ENCODE peak calls at places on chromosomes 3 and 15, in seven cellular contexts. One of them, this sample, is unnamed.

GRCh38 chr15:92636950-92637481 is 18.6 kb downstream of the FAM174B start:
- DNase-seq in foreskin keratinocyte: no peak
- DNase-seq in endothelial cell of umbilical vein: no peak
- DNase-seq in mammary epithelial cell: peak
- DNase-seq in BE2C: peak
- DNase-seq in tibial artery: no peak
- DNase-seq in B cell: no peak
- DNase-seq in this sample: peak

GRCh38 chr3:160006282-160007163 is 17.9 kb downstream of the IL12A start:
- DNase-seq in foreskin keratinocyte: no peak
- DNase-seq in endothelial cell of umbilical vein: peak
- DNase-seq in mammary epithelial cell: peak
- DNase-seq in BE2C: peak
- DNase-seq in tibial artery: peak
- DNase-seq in B cell: no peak
- DNase-seq in this sample: peak

GRCh38 chr3:57757642-57758297 is 1.7 kb downstream of the SLMAP start:
- DNase-seq in foreskin keratinocyte: no peak
- DNase-seq in endothelial cell of umbilical vein: peak
- DNase-seq in mammary epithelial cell: peak
- DNase-seq in BE2C: no peak
- DNase-seq in tibial artery: no peak
- DNase-seq in B cell: no peak
- DNase-seq in this sample: no peak

GRCh38 chr3:191292243-191292642 is 37.0 kb upstream of the CCDC50 start:
- DNase-seq in foreskin keratinocyte: no peak
- DNase-seq in endothelial cell of umbilical vein: no peak
- DNase-seq in mammary epithelial cell: no peak
- DNase-seq in BE2C: no peak
- DNase-seq in tibial artery: no peak
- DNase-seq in B cell: no peak
- DNase-seq in this sample: no peak

GRCh38 chr3:172254542-172254941 is 193.7 kb downstream of the GHSR start:
- DNase-seq in foreskin keratinocyte: no peak
- DNase-seq in endothelial cell of umbilical vein: peak
- DNase-seq in mammary epithelial cell: no peak
- DNase-seq in BE2C: no peak
- DNase-seq in tibial artery: no peak
- DNase-seq in B cell: no peak
- DNase-seq in this sample: no peak

GRCh38 chr3:182795383-182795782 is 2.1 kb downstream of the ATP11B start:
- DNase-seq in foreskin keratinocyte: peak
- DNase-seq in endothelial cell of umbilical vein: no peak
- DNase-seq in mammary epithelial cell: peak
- DNase-seq in BE2C: no peak
- DNase-seq in tibial artery: no peak
- DNase-seq in B cell: peak
- DNase-seq in this sample: peak

GRCh38 chr3:58578873-58579272 is 1.7 kb upstream of the FAM107A start:
- DNase-seq in foreskin keratinocyte: no peak
- DNase-seq in endothelial cell of umbilical vein: no peak
- DNase-seq in mammary epithelial cell: no peak
- DNase-seq in BE2C: no peak
- DNase-seq in tibial artery: no peak
- DNase-seq in B cell: no peak
- DNase-seq in this sample: no peak

GRCh38 chr3:128553560-128553959 is 60.6 kb upstream of the GATA2 start:
- DNase-seq in foreskin keratinocyte: no peak
- DNase-seq in endothelial cell of umbilical vein: peak
- DNase-seq in mammary epithelial cell: no peak
- DNase-seq in BE2C: no peak
- DNase-seq in tibial artery: no peak
- DNase-seq in B cell: no peak
- DNase-seq in this sample: no peak

GRCh38 chr15:39275066-39275465 is 305.8 kb upstream of the THBS1 start:
- DNase-seq in foreskin keratinocyte: no peak
- DNase-seq in endothelial cell of umbilical vein: no peak
- DNase-seq in mammary epithelial cell: no peak
- DNase-seq in BE2C: no peak
- DNase-seq in tibial artery: no peak
- DNase-seq in B cell: no peak
- DNase-seq in this sample: no peak

GRCh38 chr3:38111696-38112377 is 25.1 kb downstream of the ACAA1 start:
- DNase-seq in foreskin keratinocyte: no peak
- DNase-seq in endothelial cell of umbilical vein: no peak
- DNase-seq in mammary epithelial cell: no peak
- DNase-seq in BE2C: no peak
- DNase-seq in tibial artery: peak
- DNase-seq in B cell: no peak
- DNase-seq in this sample: no peak

GRCh38 chr15:51737538-51738305 is at the start of gene LYSMD2:
- DNase-seq in foreskin keratinocyte: no peak
- DNase-seq in endothelial cell of umbilical vein: peak
- DNase-seq in mammary epithelial cell: peak
- DNase-seq in BE2C: peak
- DNase-seq in tibial artery: peak
- DNase-seq in B cell: peak
- DNase-seq in this sample: peak

GRCh38 chr3:182981038-182981380 is 671 bp upstream of the DCUN1D1 start:
- DNase-seq in foreskin keratinocyte: no peak
- DNase-seq in endothelial cell of umbilical vein: no peak
- DNase-seq in mammary epithelial cell: no peak
- DNase-seq in BE2C: no peak
- DNase-seq in tibial artery: peak
- DNase-seq in B cell: peak
- DNase-seq in this sample: no peak

GRCh38 chr3:156983559-156983958 is 157.4 kb downstream of the LEKR1 start:
- DNase-seq in foreskin keratinocyte: no peak
- DNase-seq in endothelial cell of umbilical vein: no peak
- DNase-seq in mammary epithelial cell: no peak
- DNase-seq in BE2C: no peak
- DNase-seq in tibial artery: no peak
- DNase-seq in B cell: no peak
- DNase-seq in this sample: no peak

GRCh38 chr15:57747206-57747605 is 40.7 kb downstream of the POLR2M start:
- DNase-seq in foreskin keratinocyte: no peak
- DNase-seq in endothelial cell of umbilical vein: no peak
- DNase-seq in mammary epithelial cell: no peak
- DNase-seq in BE2C: no peak
- DNase-seq in tibial artery: peak
- DNase-seq in B cell: no peak
- DNase-seq in this sample: no peak

GRCh38 chr15:80456517-80457497 is 52.6 kb downstream of the ARNT2 start:
- DNase-seq in foreskin keratinocyte: no peak
- DNase-seq in endothelial cell of umbilical vein: no peak
- DNase-seq in mammary epithelial cell: no peak
- DNase-seq in BE2C: no peak
- DNase-seq in tibial artery: no peak
- DNase-seq in B cell: peak
- DNase-seq in this sample: no peak

GRCh38 chr3:184284696-184285095 is 8.9 kb downstream of the ECE2 start:
- DNase-seq in foreskin keratinocyte: no peak
- DNase-seq in endothelial cell of umbilical vein: peak
- DNase-seq in mammary epithelial cell: peak
- DNase-seq in BE2C: peak
- DNase-seq in tibial artery: no peak
- DNase-seq in B cell: no peak
- DNase-seq in this sample: peak

GRCh38 chr3:46914849-46915248 is 37.3 kb downstream of the PTH1R start:
- DNase-seq in foreskin keratinocyte: no peak
- DNase-seq in endothelial cell of umbilical vein: no peak
- DNase-seq in mammary epithelial cell: no peak
- DNase-seq in BE2C: no peak
- DNase-seq in tibial artery: no peak
- DNase-seq in B cell: no peak
- DNase-seq in this sample: no peak

GRCh38 chr3:189278211-189278610 is 106.4 kb downstream of the TPRG1 start:
- DNase-seq in foreskin keratinocyte: no peak
- DNase-seq in endothelial cell of umbilical vein: no peak
- DNase-seq in mammary epithelial cell: no peak
- DNase-seq in BE2C: no peak
- DNase-seq in tibial artery: no peak
- DNase-seq in B cell: no peak
- DNase-seq in this sample: no peak

GRCh38 chr3:194671511-194671899 is 486 bp downstream of the LSG1 start:
- DNase-seq in foreskin keratinocyte: no peak
- DNase-seq in endothelial cell of umbilical vein: peak
- DNase-seq in mammary epithelial cell: peak
- DNase-seq in BE2C: peak
- DNase-seq in tibial artery: no peak
- DNase-seq in B cell: no peak
- DNase-seq in this sample: peak

GRCh38 chr3:36991923-36992805 is 767 bp downstream of the EPM2AIP1 start:
- DNase-seq in foreskin keratinocyte: peak
- DNase-seq in endothelial cell of umbilical vein: no peak
- DNase-seq in mammary epithelial cell: peak
- DNase-seq in BE2C: no peak
- DNase-seq in tibial artery: peak
- DNase-seq in B cell: no peak
- DNase-seq in this sample: no peak

GRCh38 chr15:25786040-25786439 is 77.1 kb downstream of the ATP10A start:
- DNase-seq in foreskin keratinocyte: no peak
- DNase-seq in endothelial cell of umbilical vein: no peak
- DNase-seq in mammary epithelial cell: no peak
- DNase-seq in BE2C: no peak
- DNase-seq in tibial artery: no peak
- DNase-seq in B cell: no peak
- DNase-seq in this sample: no peak

GRCh38 chr3:45042162-45042561 is 16.1 kb downstream of the CLEC3B start:
- DNase-seq in foreskin keratinocyte: no peak
- DNase-seq in endothelial cell of umbilical vein: no peak
- DNase-seq in mammary epithelial cell: no peak
- DNase-seq in BE2C: no peak
- DNase-seq in tibial artery: no peak
- DNase-seq in B cell: no peak
- DNase-seq in this sample: no peak

GRCh38 chr3:37779289-37780152 is 82.2 kb upstream of the CTDSPL start:
- DNase-seq in foreskin keratinocyte: peak
- DNase-seq in endothelial cell of umbilical vein: peak
- DNase-seq in mammary epithelial cell: peak
- DNase-seq in BE2C: peak
- DNase-seq in tibial artery: no peak
- DNase-seq in B cell: no peak
- DNase-seq in this sample: peak

DNA sequence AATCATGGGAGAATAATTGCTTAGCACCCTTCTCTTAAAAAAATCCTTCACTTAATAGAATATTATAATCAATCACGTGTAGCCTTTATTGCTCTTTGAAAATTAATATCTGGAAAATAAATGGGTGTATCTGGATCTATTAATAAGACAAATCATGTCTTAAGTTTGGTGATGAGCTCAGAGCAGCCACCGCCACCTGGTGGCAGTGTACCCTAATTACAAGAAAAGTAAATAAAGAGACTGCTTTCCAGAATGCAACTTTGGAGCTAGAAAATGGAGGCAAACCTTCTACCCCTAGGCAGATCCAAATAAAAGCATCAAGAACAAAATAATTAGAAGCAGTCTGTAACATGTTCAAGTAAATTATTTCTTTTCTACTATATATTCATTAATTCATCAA is 43.5 kb downstream of the EPHB1 start:
- DNase-seq in foreskin keratinocyte: no peak
- DNase-seq in endothelial cell of umbilical vein: no peak
- DNase-seq in mammary epithelial cell: no peak
- DNase-seq in BE2C: no peak
- DNase-seq in tibial artery: no peak
- DNase-seq in B cell: no peak
- DNase-seq in this sample: no peak
- TF ChIP-seq CTCF in foreskin keratinocyte: peak
- TF ChIP-seq CTCF in endothelial cell of umbilical vein: no peak
- TF ChIP-seq CTCF in mammary epithelial cell: peak
- TF ChIP-seq CTCF in BE2C: peak
- TF ChIP-seq CTCF in tibial artery: no peak
- TF ChIP-seq CTCF in B cell: peak
- TF ChIP-seq CTCF in this sample: no peak

GRCh38 chr3:53921296-53921695 is 29.6 kb upstream of the SELENOK start:
- DNase-seq in foreskin keratinocyte: no peak
- DNase-seq in endothelial cell of umbilical vein: no peak
- DNase-seq in mammary epithelial cell: peak
- DNase-seq in BE2C: no peak
- DNase-seq in tibial artery: no peak
- DNase-seq in B cell: no peak
- DNase-seq in this sample: peak
- TF ChIP-seq CTCF in foreskin keratinocyte: peak
- TF ChIP-seq CTCF in endothelial cell of umbilical vein: no peak
- TF ChIP-seq CTCF in mammary epithelial cell: peak
- TF ChIP-seq CTCF in BE2C: peak
- TF ChIP-seq CTCF in tibial artery: no peak
- TF ChIP-seq CTCF in B cell: no peak
- TF ChIP-seq CTCF in this sample: peak

GRCh38 chr3:113258311-113258710 is 47.0 kb downstream of the BOC start:
- DNase-seq in foreskin keratinocyte: no peak
- DNase-seq in endothelial cell of umbilical vein: no peak
- DNase-seq in mammary epithelial cell: no peak
- DNase-seq in BE2C: no peak
- DNase-seq in tibial artery: no peak
- DNase-seq in B cell: no peak
- DNase-seq in this sample: no peak
- TF ChIP-seq CTCF in foreskin keratinocyte: no peak
- TF ChIP-seq CTCF in endothelial cell of umbilical vein: no peak
- TF ChIP-seq CTCF in mammary epithelial cell: no peak
- TF ChIP-seq CTCF in BE2C: no peak
- TF ChIP-seq CTCF in tibial artery: no peak
- TF ChIP-seq CTCF in B cell: no peak
- TF ChIP-seq CTCF in this sample: no peak

GRCh38 chr15:29734917-29735572 is 87.2 kb downstream of the TJP1 start:
- DNase-seq in foreskin keratinocyte: no peak
- DNase-seq in endothelial cell of umbilical vein: no peak
- DNase-seq in mammary epithelial cell: no peak
- DNase-seq in BE2C: no peak
- DNase-seq in tibial artery: no peak
- DNase-seq in B cell: no peak
- DNase-seq in this sample: no peak

GRCh38 chr15:29736012-29736744 is 86.1 kb downstream of the TJP1 start:
- DNase-seq in foreskin keratinocyte: no peak
- DNase-seq in endothelial cell of umbilical vein: no peak
- DNase-seq in mammary epithelial cell: no peak
- DNase-seq in BE2C: no peak
- DNase-seq in tibial artery: no peak
- DNase-seq in B cell: no peak
- DNase-seq in this sample: no peak

GRCh38 chr15:29736745-29737023 is 85.6 kb downstream of the TJP1 start:
- DNase-seq in foreskin keratinocyte: peak
- DNase-seq in endothelial cell of umbilical vein: peak
- DNase-seq in mammary epithelial cell: peak
- DNase-seq in BE2C: no peak
- DNase-seq in tibial artery: no peak
- DNase-seq in B cell: no peak
- DNase-seq in this sample: no peak

DNA sequence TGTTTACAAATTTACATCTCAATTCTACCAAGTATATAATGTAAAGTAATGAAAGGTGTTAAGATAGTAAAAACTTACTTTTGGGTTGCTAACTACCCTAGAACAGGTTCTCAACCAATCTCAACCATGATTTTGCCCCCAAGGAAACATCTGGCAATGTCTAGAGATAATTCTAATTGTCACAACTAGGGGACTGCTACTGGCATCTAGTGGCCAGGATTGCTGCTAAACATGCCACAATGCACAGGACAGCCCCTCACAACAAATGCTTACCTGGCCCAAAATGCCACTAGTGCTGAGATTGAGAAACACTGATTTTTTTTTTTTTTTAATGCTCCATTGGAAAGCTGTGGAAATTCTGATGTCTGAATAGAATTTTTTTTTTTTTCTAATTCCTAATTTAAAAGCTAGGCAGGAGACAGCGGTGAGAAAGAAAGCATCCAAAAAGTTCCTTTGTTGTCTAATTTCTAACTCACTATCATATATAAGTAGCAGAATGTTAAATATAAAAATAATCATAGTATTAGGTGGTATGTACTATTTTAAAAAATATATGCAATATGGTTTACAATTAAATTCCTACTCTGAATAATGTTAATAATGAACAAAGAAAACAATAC is 81.5 kb downstream of the TJP1 start:
- DNase-seq in foreskin keratinocyte: no peak
- DNase-seq in endothelial cell of umbilical vein: no peak
- DNase-seq in mammary epithelial cell: no peak
- DNase-seq in BE2C: peak
- DNase-seq in tibial artery: no peak
- DNase-seq in B cell: no peak
- DNase-seq in this sample: no peak
- TF ChIP-seq CTCF in foreskin keratinocyte: peak
- TF ChIP-seq CTCF in endothelial cell of umbilical vein: peak
- TF ChIP-seq CTCF in mammary epithelial cell: no peak
- TF ChIP-seq CTCF in BE2C: peak
- TF ChIP-seq CTCF in tibial artery: no peak
- TF ChIP-seq CTCF in B cell: peak
- TF ChIP-seq CTCF in this sample: peak

This sample was measured in GM13976.